ENCODE peak calls at places on chromosomes 3 and 15, in ten cellular contexts. M is HTR-8/SVneo; P is activated CD4-positive, alpha-beta T cell treated with anti-CD3 and anti-CD28 coated beads for 24 hours; R is thoracic aorta; S is amniotic stem cell; V is adipocyte; U is psoas muscle; G is choroid plexus epithelial cell; B is fibroblast of pulmonary artery; O is astrocyte. J is an unnamed sample.

GRCh38 chr3:83457516-83457915 is 1501.3 kb upstream of the CADM2 start:
- DNase-seq in U (no peak), S (no peak), V (no peak), P (no peak), R (no peak), G (peak), M (no peak), B (no peak), O (peak), J (no peak)

GRCh38 chr3:171284308-171285075 is 175.7 kb downstream of the TNIK start:
- DNase-seq in M (peak), G (peak), U (no peak), O (peak), V (peak), R (peak), B (peak), P (no peak), S (peak), J (peak)

GRCh38 chr3:53941945-53942344 is 50.3 kb upstream of the SELENOK start:
- DNase-seq in B (peak), O (no peak), M (no peak), U (no peak), G (no peak), P (no peak), R (no peak), V (no peak), S (no peak), J (no peak)

GRCh38 chr3:197124713-197125112 is 95.1 kb upstream of the MELTF start:
- DNase-seq in M (no peak), O (no peak), R (no peak), P (no peak), B (peak), G (peak), V (no peak), U (no peak), S (no peak), J (no peak)

GRCh38 chr3:51921081-51921578 is 18.0 kb upstream of the IQCF1 start:
- DNase-seq in B (no peak), O (no peak), S (no peak), G (no peak), M (no peak), V (no peak), U (no peak), R (no peak), P (no peak), J (no peak)

GRCh38 chr15:27418729-27419128 is 447.7 kb downstream of the GABRG3 start:
- DNase-seq in R (no peak), G (no peak), O (no peak), V (no peak), P (no peak), B (no peak), M (no peak), U (no peak), S (no peak), J (no peak)

GRCh38 chr15:63085289-63085688 is 36.4 kb upstream of the LACTB start:
- DNase-seq in S (no peak), M (no peak), V (no peak), R (no peak), U (no peak), G (no peak), B (no peak), O (no peak), P (no peak), J (no peak)

GRCh38 chr3:138205527-138205926 is 18.4 kb downstream of the ARMC8 start:
- DNase-seq in P (no peak), G (no peak), B (no peak), U (no peak), R (no peak), M (no peak), O (no peak), V (no peak), S (no peak), J (no peak)

GRCh38 chr3:44648564-44649229 is at the start of gene ZNF35:
- DNase-seq in U (peak), O (peak), B (peak), R (no peak), M (peak), S (peak), G (peak), V (peak), P (peak), J (peak)

GRCh38 chr3:62940763-62941632 is 65.8 kb upstream of the CADPS start:
- DNase-seq in O (peak), V (peak), P (no peak), B (no peak), U (no peak), G (peak), S (no peak), R (no peak), M (no peak), J (peak)

GRCh38 chr15:31148622-31149505 is 47.3 kb upstream of the TRPM1 start:
- DNase-seq in U (no peak), B (no peak), S (no peak), V (no peak), G (no peak), R (no peak), M (no peak), O (no peak), P (no peak), J (no peak)

GRCh38 chr3:12662593-12663310 is 1.2 kb downstream of the RAF1 start:
- DNase-seq in O (no peak), B (peak), R (no peak), V (peak), S (no peak), P (no peak), M (no peak), G (peak), U (peak), J (peak)

GRCh38 chr3:170642882-170643601 is 57.2 kb upstream of the SLC7A14 start:
- DNase-seq in G (no peak), R (no peak), O (no peak), V (no peak), M (no peak), P (no peak), B (no peak), U (no peak), S (no peak), J (no peak)

GRCh38 chr3:195072916-195073564 is 197.9 kb downstream of the XXYLT1 start:
- DNase-seq in B (no peak), R (no peak), M (no peak), G (no peak), P (no peak), S (no peak), O (no peak), V (no peak), U (peak), J (no peak)

GRCh38 chr3:161050929-161051328 is 54.2 kb downstream of the B3GALNT1 start:
- DNase-seq in V (no peak), P (no peak), S (no peak), B (no peak), G (no peak), O (no peak), R (no peak), M (no peak), U (no peak), J (no peak)

GRCh38 chr15:40050788-40051615 is 12.0 kb upstream of the SRP14 start:
- DNase-seq in V (no peak), M (no peak), P (no peak), G (peak), R (no peak), O (no peak), U (no peak), B (no peak), S (no peak), J (peak)

GRCh38 chr3:128235207-128235933 is 82.1 kb downstream of the EEFSEC start:
- DNase-seq in M (no peak), B (no peak), P (no peak), V (no peak), U (no peak), S (no peak), O (no peak), G (no peak), R (no peak), J (peak)

GRCh38 chr15:58227706-58228543 is 89.7 kb downstream of the AQP9 start:
- DNase-seq in G (peak), V (peak), U (peak), P (peak), S (peak), O (peak), M (peak), B (peak), R (peak), J (peak)

GRCh38 chr3:66971891-66972551 is 26.1 kb upstream of the KBTBD8 start:
- DNase-seq in V (peak), U (peak), S (peak), O (peak), P (peak), B (peak), G (peak), M (peak), R (peak), J (peak)

GRCh38 chr3:123758081-123758564 is 126.0 kb downstream of the MYLK start:
- DNase-seq in S (peak), M (peak), R (no peak), O (peak), B (no peak), P (no peak), V (peak), G (peak), U (no peak), J (peak)

GRCh38 chr15:59315914-59316428 is 56.7 kb downstream of the MYO1E start:
- DNase-seq in U (no peak), B (no peak), R (no peak), M (no peak), V (no peak), G (peak), S (no peak), O (peak), P (no peak), J (peak)

GRCh38 chr15:31235298-31236183 is 91.1 kb upstream of the KLF13 start:
- DNase-seq in M (no peak), S (no peak), G (peak), U (no peak), P (no peak), V (peak), B (peak), R (no peak), O (peak), J (peak)

GRCh38 chr3:71659758-71660666 is 65.2 kb downstream of the EIF4E3 start:
- DNase-seq in V (no peak), U (no peak), P (no peak), B (no peak), G (peak), R (no peak), M (no peak), S (no peak), O (no peak), J (peak)

GRCh38 chr15:40040770-40041169 is 1.8 kb upstream of the SRP14 start:
- DNase-seq in U (no peak), G (no peak), V (no peak), R (no peak), M (no peak), O (no peak), P (no peak), B (no peak), S (no peak), J (no peak)